ENCODE peak calls at places on chromosome 5, in nine cellular contexts. One of them, this sample, is unnamed.

GRCh38 chr5:129664336-129664937 is 83.5 kb upstream of the MINAR2 start:
- DNase-seq in Daoy: peak
- DNase-seq in NCI-H460: peak
- DNase-seq in sciatic nerve: peak
- DNase-seq in LoVo: peak
- DNase-seq in CD8-positive, alpha-beta memory T cell: no peak
- DNase-seq in putamen: no peak
- DNase-seq in stimulated activated CD4-positive, alpha-beta T cell treated with anti-CD3 and anti-CD28 coated beads, Interleukin-15, amount 100 ng/mL, for 24 hours: peak
- DNase-seq in epithelial cell of esophagus: peak
- DNase-seq in this sample: peak

GRCh38 chr5:170603578-170604565 is 100.1 kb downstream of the KCNIP1 start:
- DNase-seq in LoVo: peak
- DNase-seq in Daoy: peak
- DNase-seq in sciatic nerve: peak
- DNase-seq in NCI-H460: peak
- DNase-seq in CD8-positive, alpha-beta memory T cell: no peak
- DNase-seq in stimulated activated CD4-positive, alpha-beta T cell treated with anti-CD3 and anti-CD28 coated beads, Interleukin-15, amount 100 ng/mL, for 24 hours: peak
- DNase-seq in epithelial cell of esophagus: peak
- DNase-seq in putamen: peak
- DNase-seq in this sample: peak

GRCh38 chr5:59328801-59329296 is 564.7 kb downstream of the PDE4D start:
- DNase-seq in stimulated activated CD4-positive, alpha-beta T cell treated with anti-CD3 and anti-CD28 coated beads, Interleukin-15, amount 100 ng/mL, for 24 hours: no peak
- DNase-seq in epithelial cell of esophagus: no peak
- DNase-seq in Daoy: peak
- DNase-seq in LoVo: peak
- DNase-seq in putamen: no peak
- DNase-seq in NCI-H460: no peak
- DNase-seq in sciatic nerve: no peak
- DNase-seq in CD8-positive, alpha-beta memory T cell: no peak
- DNase-seq in this sample: no peak

GRCh38 chr5:76402880-76403712 is at the start of gene IQGAP2:
- DNase-seq in Daoy: peak
- DNase-seq in stimulated activated CD4-positive, alpha-beta T cell treated with anti-CD3 and anti-CD28 coated beads, Interleukin-15, amount 100 ng/mL, for 24 hours: peak
- DNase-seq in LoVo: peak
- DNase-seq in epithelial cell of esophagus: peak
- DNase-seq in CD8-positive, alpha-beta memory T cell: peak
- DNase-seq in putamen: peak
- DNase-seq in NCI-H460: peak
- DNase-seq in sciatic nerve: peak
- DNase-seq in this sample: peak

GRCh38 chr5:14663734-14664269 is 716 bp upstream of the OTULIN start:
- DNase-seq in Daoy: peak
- DNase-seq in LoVo: peak
- DNase-seq in putamen: no peak
- DNase-seq in epithelial cell of esophagus: no peak
- DNase-seq in NCI-H460: no peak
- DNase-seq in CD8-positive, alpha-beta memory T cell: no peak
- DNase-seq in sciatic nerve: no peak
- DNase-seq in stimulated activated CD4-positive, alpha-beta T cell treated with anti-CD3 and anti-CD28 coated beads, Interleukin-15, amount 100 ng/mL, for 24 hours: peak
- DNase-seq in this sample: peak

GRCh38 chr5:159184858-159185381 is 24.4 kb downstream of the RNF145 start:
- DNase-seq in Daoy: peak
- DNase-seq in CD8-positive, alpha-beta memory T cell: no peak
- DNase-seq in LoVo: no peak
- DNase-seq in stimulated activated CD4-positive, alpha-beta T cell treated with anti-CD3 and anti-CD28 coated beads, Interleukin-15, amount 100 ng/mL, for 24 hours: peak
- DNase-seq in NCI-H460: no peak
- DNase-seq in putamen: no peak
- DNase-seq in epithelial cell of esophagus: peak
- DNase-seq in sciatic nerve: no peak
- DNase-seq in this sample: no peak

GRCh38 chr5:83925952-83926351 is 205.3 kb upstream of the HAPLN1 start:
- DNase-seq in NCI-H460: no peak
- DNase-seq in epithelial cell of esophagus: no peak
- DNase-seq in putamen: no peak
- DNase-seq in sciatic nerve: no peak
- DNase-seq in stimulated activated CD4-positive, alpha-beta T cell treated with anti-CD3 and anti-CD28 coated beads, Interleukin-15, amount 100 ng/mL, for 24 hours: no peak
- DNase-seq in LoVo: no peak
- DNase-seq in CD8-positive, alpha-beta memory T cell: no peak
- DNase-seq in Daoy: peak
- DNase-seq in this sample: no peak

GRCh38 chr5:176157656-176158055 is 80.6 kb upstream of the SIMC1 start:
- DNase-seq in CD8-positive, alpha-beta memory T cell: no peak
- DNase-seq in LoVo: no peak
- DNase-seq in putamen: no peak
- DNase-seq in Daoy: peak
- DNase-seq in NCI-H460: no peak
- DNase-seq in sciatic nerve: no peak
- DNase-seq in stimulated activated CD4-positive, alpha-beta T cell treated with anti-CD3 and anti-CD28 coated beads, Interleukin-15, amount 100 ng/mL, for 24 hours: no peak
- DNase-seq in epithelial cell of esophagus: peak
- DNase-seq in this sample: no peak

GRCh38 chr5:40991168-40991980 is 79.8 kb downstream of the MROH2B start:
- DNase-seq in stimulated activated CD4-positive, alpha-beta T cell treated with anti-CD3 and anti-CD28 coated beads, Interleukin-15, amount 100 ng/mL, for 24 hours: no peak
- DNase-seq in epithelial cell of esophagus: peak
- DNase-seq in CD8-positive, alpha-beta memory T cell: no peak
- DNase-seq in sciatic nerve: peak
- DNase-seq in putamen: peak
- DNase-seq in Daoy: no peak
- DNase-seq in NCI-H460: no peak
- DNase-seq in LoVo: no peak
- DNase-seq in this sample: no peak

GRCh38 chr5:58240286-58240685 is 219.6 kb downstream of the PLK2 start:
- DNase-seq in putamen: no peak
- DNase-seq in epithelial cell of esophagus: peak
- DNase-seq in Daoy: peak
- DNase-seq in sciatic nerve: no peak
- DNase-seq in LoVo: no peak
- DNase-seq in stimulated activated CD4-positive, alpha-beta T cell treated with anti-CD3 and anti-CD28 coated beads, Interleukin-15, amount 100 ng/mL, for 24 hours: no peak
- DNase-seq in NCI-H460: peak
- DNase-seq in CD8-positive, alpha-beta memory T cell: no peak
- DNase-seq in this sample: peak

GRCh38 chr5:150295172-150295611 is 5.6 kb upstream of the CAMK2A start:
- DNase-seq in epithelial cell of esophagus: peak
- DNase-seq in Daoy: peak
- DNase-seq in NCI-H460: no peak
- DNase-seq in putamen: no peak
- DNase-seq in LoVo: peak
- DNase-seq in stimulated activated CD4-positive, alpha-beta T cell treated with anti-CD3 and anti-CD28 coated beads, Interleukin-15, amount 100 ng/mL, for 24 hours: no peak
- DNase-seq in CD8-positive, alpha-beta memory T cell: no peak
- DNase-seq in sciatic nerve: peak
- DNase-seq in this sample: peak

GRCh38 chr5:128241071-128241695 is 157.6 kb downstream of the SLC12A2 start:
- DNase-seq in CD8-positive, alpha-beta memory T cell: no peak
- DNase-seq in Daoy: no peak
- DNase-seq in sciatic nerve: no peak
- DNase-seq in epithelial cell of esophagus: no peak
- DNase-seq in putamen: no peak
- DNase-seq in LoVo: no peak
- DNase-seq in NCI-H460: no peak
- DNase-seq in stimulated activated CD4-positive, alpha-beta T cell treated with anti-CD3 and anti-CD28 coated beads, Interleukin-15, amount 100 ng/mL, for 24 hours: no peak
- DNase-seq in this sample: no peak

GRCh38 chr5:82104872-82105271 is 133.0 kb downstream of the ATG10 start:
- DNase-seq in NCI-H460: no peak
- DNase-seq in putamen: no peak
- DNase-seq in Daoy: no peak
- DNase-seq in LoVo: no peak
- DNase-seq in sciatic nerve: no peak
- DNase-seq in epithelial cell of esophagus: no peak
- DNase-seq in CD8-positive, alpha-beta memory T cell: no peak
- DNase-seq in stimulated activated CD4-positive, alpha-beta T cell treated with anti-CD3 and anti-CD28 coated beads, Interleukin-15, amount 100 ng/mL, for 24 hours: peak
- DNase-seq in this sample: no peak

GRCh38 chr5:157109744-157110143 is 900 bp upstream of the HAVCR2 start:
- DNase-seq in LoVo: no peak
- DNase-seq in epithelial cell of esophagus: no peak
- DNase-seq in CD8-positive, alpha-beta memory T cell: no peak
- DNase-seq in sciatic nerve: no peak
- DNase-seq in NCI-H460: no peak
- DNase-seq in putamen: no peak
- DNase-seq in stimulated activated CD4-positive, alpha-beta T cell treated with anti-CD3 and anti-CD28 coated beads, Interleukin-15, amount 100 ng/mL, for 24 hours: peak
- DNase-seq in Daoy: no peak
- DNase-seq in this sample: no peak

GRCh38 chr5:9423611-9424010 is 122.3 kb downstream of the SEMA5A start:
- DNase-seq in sciatic nerve: no peak
- DNase-seq in stimulated activated CD4-positive, alpha-beta T cell treated with anti-CD3 and anti-CD28 coated beads, Interleukin-15, amount 100 ng/mL, for 24 hours: no peak
- DNase-seq in NCI-H460: no peak
- DNase-seq in LoVo: no peak
- DNase-seq in epithelial cell of esophagus: no peak
- DNase-seq in putamen: no peak
- DNase-seq in Daoy: no peak
- DNase-seq in CD8-positive, alpha-beta memory T cell: no peak
- DNase-seq in this sample: no peak

GRCh38 chr5:57216714-57217113 is 42.9 kb downstream of the GPBP1 start:
- DNase-seq in LoVo: no peak
- DNase-seq in epithelial cell of esophagus: peak
- DNase-seq in Daoy: no peak
- DNase-seq in CD8-positive, alpha-beta memory T cell: no peak
- DNase-seq in sciatic nerve: no peak
- DNase-seq in putamen: no peak
- DNase-seq in stimulated activated CD4-positive, alpha-beta T cell treated with anti-CD3 and anti-CD28 coated beads, Interleukin-15, amount 100 ng/mL, for 24 hours: no peak
- DNase-seq in NCI-H460: peak
- DNase-seq in this sample: no peak

GRCh38 chr5:54215233-54215736 is 95.1 kb downstream of the ARL15 start:
- DNase-seq in LoVo: no peak
- DNase-seq in stimulated activated CD4-positive, alpha-beta T cell treated with anti-CD3 and anti-CD28 coated beads, Interleukin-15, amount 100 ng/mL, for 24 hours: no peak
- DNase-seq in epithelial cell of esophagus: no peak
- DNase-seq in Daoy: no peak
- DNase-seq in NCI-H460: no peak
- DNase-seq in putamen: no peak
- DNase-seq in CD8-positive, alpha-beta memory T cell: no peak
- DNase-seq in sciatic nerve: no peak
- DNase-seq in this sample: no peak

GRCh38 chr5:141780240-141780951 is 97.8 kb downstream of the PCDH1 start:
- DNase-seq in sciatic nerve: no peak
- DNase-seq in putamen: no peak
- DNase-seq in stimulated activated CD4-positive, alpha-beta T cell treated with anti-CD3 and anti-CD28 coated beads, Interleukin-15, amount 100 ng/mL, for 24 hours: no peak
- DNase-seq in NCI-H460: no peak
- DNase-seq in epithelial cell of esophagus: no peak
- DNase-seq in LoVo: no peak
- DNase-seq in Daoy: no peak
- DNase-seq in CD8-positive, alpha-beta memory T cell: no peak
- DNase-seq in this sample: no peak

GRCh38 chr5:172278356-172278755 is 5.2 kb downstream of the UBTD2 start:
- DNase-seq in epithelial cell of esophagus: no peak
- DNase-seq in Daoy: no peak
- DNase-seq in LoVo: no peak
- DNase-seq in CD8-positive, alpha-beta memory T cell: no peak
- DNase-seq in stimulated activated CD4-positive, alpha-beta T cell treated with anti-CD3 and anti-CD28 coated beads, Interleukin-15, amount 100 ng/mL, for 24 hours: no peak
- DNase-seq in putamen: no peak
- DNase-seq in sciatic nerve: no peak
- DNase-seq in NCI-H460: no peak
- DNase-seq in this sample: no peak

GRCh38 chr5:85576666-85577065 is 1041.1 kb upstream of the COX7C start:
- DNase-seq in sciatic nerve: no peak
- DNase-seq in Daoy: peak
- DNase-seq in putamen: no peak
- DNase-seq in NCI-H460: no peak
- DNase-seq in LoVo: no peak
- DNase-seq in stimulated activated CD4-positive, alpha-beta T cell treated with anti-CD3 and anti-CD28 coated beads, Interleukin-15, amount 100 ng/mL, for 24 hours: no peak
- DNase-seq in CD8-positive, alpha-beta memory T cell: no peak
- DNase-seq in epithelial cell of esophagus: peak
- DNase-seq in this sample: no peak

GRCh38 chr5:102617187-102617856 is 118.5 kb upstream of the SLCO6A1 start:
- DNase-seq in stimulated activated CD4-positive, alpha-beta T cell treated with anti-CD3 and anti-CD28 coated beads, Interleukin-15, amount 100 ng/mL, for 24 hours: no peak
- DNase-seq in NCI-H460: no peak
- DNase-seq in Daoy: no peak
- DNase-seq in CD8-positive, alpha-beta memory T cell: no peak
- DNase-seq in epithelial cell of esophagus: no peak
- DNase-seq in LoVo: no peak
- DNase-seq in sciatic nerve: no peak
- DNase-seq in putamen: no peak
- DNase-seq in this sample: no peak

GRCh38 chr5:122715095-122715494 is 59.8 kb upstream of the SNX2 start:
- DNase-seq in Daoy: no peak
- DNase-seq in stimulated activated CD4-positive, alpha-beta T cell treated with anti-CD3 and anti-CD28 coated beads, Interleukin-15, amount 100 ng/mL, for 24 hours: no peak
- DNase-seq in sciatic nerve: no peak
- DNase-seq in epithelial cell of esophagus: peak
- DNase-seq in putamen: no peak
- DNase-seq in LoVo: no peak
- DNase-seq in NCI-H460: no peak
- DNase-seq in CD8-positive, alpha-beta memory T cell: no peak
- DNase-seq in this sample: no peak

GRCh38 chr5:54387659-54388232 is 67.8 kb upstream of the HSPB3 start:
- DNase-seq in CD8-positive, alpha-beta memory T cell: no peak
- DNase-seq in NCI-H460: no peak
- DNase-seq in LoVo: no peak
- DNase-seq in stimulated activated CD4-positive, alpha-beta T cell treated with anti-CD3 and anti-CD28 coated beads, Interleukin-15, amount 100 ng/mL, for 24 hours: no peak
- DNase-seq in putamen: no peak
- DNase-seq in epithelial cell of esophagus: peak
- DNase-seq in sciatic nerve: no peak
- DNase-seq in Daoy: peak
- DNase-seq in this sample: no peak

GRCh38 chr5:110258460-110258859 is 468.0 kb downstream of the TMEM232 start:
- DNase-seq in NCI-H460: no peak
- DNase-seq in sciatic nerve: no peak
- DNase-seq in CD8-positive, alpha-beta memory T cell: no peak
- DNase-seq in epithelial cell of esophagus: peak
- DNase-seq in LoVo: no peak
- DNase-seq in putamen: no peak
- DNase-seq in stimulated activated CD4-positive, alpha-beta T cell treated with anti-CD3 and anti-CD28 coated beads, Interleukin-15, amount 100 ng/mL, for 24 hours: no peak
- DNase-seq in Daoy: no peak
- DNase-seq in this sample: peak

GRCh38 chr5:159965031-159965837 is 43.7 kb upstream of the TTC1 start:
- DNase-seq in CD8-positive, alpha-beta memory T cell: no peak
- DNase-seq in sciatic nerve: peak
- DNase-seq in putamen: no peak
- DNase-seq in Daoy: peak
- DNase-seq in LoVo: peak
- DNase-seq in stimulated activated CD4-positive, alpha-beta T cell treated with anti-CD3 and anti-CD28 coated beads, Interleukin-15, amount 100 ng/mL, for 24 hours: peak
- DNase-seq in NCI-H460: peak
- DNase-seq in epithelial cell of esophagus: peak
- DNase-seq in this sample: peak

GRCh38 chr5:172721455-172722308 is 49.3 kb downstream of the DUSP1 start:
- DNase-seq in CD8-positive, alpha-beta memory T cell: no peak
- DNase-seq in NCI-H460: no peak
- DNase-seq in epithelial cell of esophagus: no peak
- DNase-seq in LoVo: no peak
- DNase-seq in stimulated activated CD4-positive, alpha-beta T cell treated with anti-CD3 and anti-CD28 coated beads, Interleukin-15, amount 100 ng/mL, for 24 hours: no peak
- DNase-seq in sciatic nerve: no peak
- DNase-seq in putamen: no peak
- DNase-seq in Daoy: no peak
- DNase-seq in this sample: no peak

GRCh38 chr5:141127305-141127704 is 5.7 kb downstream of the PCDHB4 start:
- DNase-seq in Daoy: no peak
- DNase-seq in putamen: no peak
- DNase-seq in stimulated activated CD4-positive, alpha-beta T cell treated with anti-CD3 and anti-CD28 coated beads, Interleukin-15, amount 100 ng/mL, for 24 hours: no peak
- DNase-seq in LoVo: no peak
- DNase-seq in NCI-H460: no peak
- DNase-seq in CD8-positive, alpha-beta memory T cell: no peak
- DNase-seq in epithelial cell of esophagus: no peak
- DNase-seq in sciatic nerve: no peak
- DNase-seq in this sample: no peak

GRCh38 chr5:1110930-1111726 is 735 bp downstream of the SLC12A7 start:
- DNase-seq in CD8-positive, alpha-beta memory T cell: no peak
- DNase-seq in LoVo: peak
- DNase-seq in putamen: no peak
- DNase-seq in sciatic nerve: no peak
- DNase-seq in Daoy: no peak
- DNase-seq in stimulated activated CD4-positive, alpha-beta T cell treated with anti-CD3 and anti-CD28 coated beads, Interleukin-15, amount 100 ng/mL, for 24 hours: peak
- DNase-seq in epithelial cell of esophagus: no peak
- DNase-seq in NCI-H460: no peak
- DNase-seq in this sample: peak

GRCh38 chr5:150485770-150486401 is 22.0 kb upstream of the NDST1 start:
- DNase-seq in NCI-H460: no peak
- DNase-seq in epithelial cell of esophagus: no peak
- DNase-seq in Daoy: peak
- DNase-seq in LoVo: peak
- DNase-seq in CD8-positive, alpha-beta memory T cell: no peak
- DNase-seq in stimulated activated CD4-positive, alpha-beta T cell treated with anti-CD3 and anti-CD28 coated beads, Interleukin-15, amount 100 ng/mL, for 24 hours: peak
- DNase-seq in sciatic nerve: peak
- DNase-seq in putamen: no peak
- DNase-seq in this sample: peak

GRCh38 chr5:37889612-37890317 is 49.9 kb upstream of the GDNF start:
- DNase-seq in CD8-positive, alpha-beta memory T cell: no peak
- DNase-seq in sciatic nerve: no peak
- DNase-seq in putamen: no peak
- DNase-seq in epithelial cell of esophagus: peak
- DNase-seq in Daoy: peak
- DNase-seq in NCI-H460: no peak
- DNase-seq in LoVo: no peak
- DNase-seq in stimulated activated CD4-positive, alpha-beta T cell treated with anti-CD3 and anti-CD28 coated beads, Interleukin-15, amount 100 ng/mL, for 24 hours: no peak
- DNase-seq in this sample: no peak

GRCh38 chr5:168076561-168076991 is 214.9 kb upstream of the WWC1 start:
- DNase-seq in Daoy: peak
- DNase-seq in sciatic nerve: peak
- DNase-seq in NCI-H460: no peak
- DNase-seq in putamen: no peak
- DNase-seq in CD8-positive, alpha-beta memory T cell: no peak
- DNase-seq in stimulated activated CD4-positive, alpha-beta T cell treated with anti-CD3 and anti-CD28 coated beads, Interleukin-15, amount 100 ng/mL, for 24 hours: peak
- DNase-seq in LoVo: no peak
- DNase-seq in epithelial cell of esophagus: peak
- DNase-seq in this sample: peak

This sample was measured in DMS53.